ENCODE peak calls at places on chromosome 3, in seven cellular contexts. R is left lung, M is AG04450, B is suprapubic skin, C is IMR-90, Z is H9, F is lower lobe of right lung. H is an unnamed sample.

GRCh38 chr3:190309414-190309813 is 12.8 kb downstream of the CLDN1 start:
- DNase-seq in C (no peak), F (no peak), Z (no peak), B (no peak), R (no peak), M (no peak), H (no peak)

GRCh38 chr3:42533161-42533897 is 30.9 kb downstream of the VIPR1 start:
- DNase-seq in M (no peak), Z (no peak), B (no peak), R (no peak), C (no peak), F (no peak), H (no peak)

GRCh38 chr3:9037113-9037715 is 73.9 kb upstream of the RAD18 start:
- DNase-seq in Z (no peak), C (no peak), R (no peak), M (no peak), B (no peak), F (no peak), H (no peak)

GRCh38 chr3:120182613-120183524 is 88.6 kb upstream of the GSK3B start:
- DNase-seq in R (no peak), M (no peak), B (no peak), Z (no peak), F (no peak), C (peak; percentile 62), H (peak; percentile 77)

GRCh38 chr3:126679318-126679751 is 24.4 kb upstream of the TXNRD3 start:
- DNase-seq in C (peak; percentile 62), F (peak; percentile 89), Z (peak; percentile 91), B (peak; percentile 86), M (peak; percentile 37), R (peak; percentile 94), H (peak; percentile 54)

GRCh38 chr3:37974928-37975223 is 15.7 kb upstream of the VILL start:
- DNase-seq in Z (no peak), M (no peak), C (no peak), R (no peak), F (no peak), B (no peak), H (no peak)

GRCh38 chr3:31981206-31982181 is at the start of the genes OSBPL10 and ZNF860:
- DNase-seq in M (peak; percentile 81), C (peak; percentile 92), F (peak; percentile 89), R (peak; percentile 89), Z (peak; percentile 80), B (peak; percentile 91), H (peak; percentile 94)

GRCh38 chr3:39079530-39079929 is 27.7 kb downstream of the WDR48 start:
- DNase-seq in R (no peak), Z (no peak), B (no peak), M (no peak), F (no peak), C (no peak), H (no peak)

GRCh38 chr3:42653303-42653559 is 266 bp upstream of the ZBTB47 start:
- DNase-seq in Z (no peak), R (no peak), F (no peak), M (no peak), B (no peak), C (no peak), H (no peak)

GRCh38 chr3:127287840-127288239 is at the start of gene PRR20G:
- DNase-seq in M (no peak), Z (peak; percentile 53), C (no peak), B (no peak), R (peak; percentile 76), F (no peak), H (no peak)

GRCh38 chr3:98945006-98945626 is 43.6 kb upstream of the DCBLD2 start:
- DNase-seq in B (no peak), C (peak; percentile 33), F (no peak), M (no peak), Z (no peak), R (no peak), H (no peak)

GRCh38 chr3:40995271-40995670 is 204.0 kb upstream of the CTNNB1 start:
- DNase-seq in B (no peak), M (no peak), R (no peak), F (no peak), Z (no peak), C (no peak), H (no peak)

GRCh38 chr3:129942296-129942695 is 32.2 kb upstream of the TRH start:
- DNase-seq in B (no peak), R (no peak), M (peak; percentile 23), Z (peak; percentile 87), F (peak; percentile 59), C (peak; percentile 49), H (no peak)

GRCh38 chr3:188792788-188793187 is 379.0 kb upstream of the TPRG1 start:
- DNase-seq in M (no peak), F (peak; percentile 50), C (peak; percentile 27), Z (peak; percentile 33), R (no peak), B (no peak), H (no peak)

GRCh38 chr3:7410782-7411181 is 549.9 kb downstream of the GRM7 start:
- DNase-seq in M (no peak), B (no peak), C (no peak), R (no peak), Z (no peak), F (no peak), H (no peak)

GRCh38 chr3:194206375-194206774 is 70.4 kb downstream of the HES1 start:
- DNase-seq in C (peak; percentile 2), M (no peak), B (peak; percentile 76), R (peak; percentile 83), Z (no peak), F (peak; percentile 77), H (no peak)

GRCh38 chr3:142003291-142003690 is 126.8 kb downstream of the ATP1B3 start:
- DNase-seq in M (no peak), Z (no peak), F (no peak), C (no peak), R (no peak), B (no peak), H (no peak)
- H3K27ac ChIP-seq in M (no peak overlapping the region), Z (no peak overlapping the region), F (no peak overlapping the region), C (no peak overlapping the region), R (no peak overlapping the region), B (no peak overlapping the region), H (no peak overlapping the region)

GRCh38 chr3:6062226-6063187 is 798.4 kb upstream of the GRM7 start:
- DNase-seq in R (peak; percentile 16), F (no peak), B (no peak), C (no peak), M (no peak), Z (peak; percentile 37), H (no peak)
- H3K9me3 ChIP-seq in R (no peaks in the 10 kb centered on the region), F (no peaks in the 10 kb centered on the region), B (no peaks in the 10 kb centered on the region), C (peaks cover 7% of the 10 kb centered on the region), M (peaks cover 11% of the 10 kb centered on the region), Z (no peaks in the 10 kb centered on the region), H (no peaks in the 10 kb centered on the region)

DNA sequence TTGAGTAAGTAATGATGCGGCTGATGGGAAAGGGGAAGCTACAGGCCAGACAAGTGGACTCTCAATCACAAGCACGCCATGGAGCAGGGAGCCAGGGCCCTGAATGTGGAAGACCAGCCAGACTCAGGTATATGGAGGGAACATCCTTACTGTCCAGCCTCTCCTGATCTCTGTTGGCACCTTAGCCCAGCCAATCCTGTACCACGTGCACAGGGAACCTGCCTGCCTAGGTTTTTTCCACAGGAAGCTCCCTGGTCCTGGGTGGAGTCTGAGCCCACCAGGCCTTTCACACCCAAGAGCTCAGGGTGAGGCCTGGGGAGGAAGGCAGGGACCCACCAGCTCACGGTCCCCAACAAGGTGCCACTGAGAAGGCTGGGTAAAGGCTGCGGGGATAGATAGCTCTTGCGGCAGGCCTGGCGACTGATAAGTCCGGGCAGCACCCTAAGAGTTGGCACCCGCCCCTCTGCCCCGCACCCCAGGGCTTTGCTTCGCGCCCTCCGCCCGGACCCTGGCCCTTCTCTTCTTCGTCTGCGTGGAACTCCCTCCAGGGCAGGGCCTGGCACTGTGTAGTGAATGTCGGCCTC is 928 bp upstream of the APEH start:
- DNase-seq in F (no peak), M (no peak), Z (no peak), B (peak; percentile 74), R (no peak), C (no peak), H (no peak)
- TF ChIP-seq CTCF in F (no peak), M (no peak), Z (no peak), B (no peak), R (no peak), C (no peak), H (no peak)

GRCh38 chr3:45560270-45561020 is 34.1 kb upstream of the LIMD1 start:
- DNase-seq in C (peak; percentile 42), Z (no peak), M (no peak), R (no peak), B (peak; percentile 84), F (no peak), H (no peak)
- H3K27ac ChIP-seq in C (no peak overlapping the region), Z (no peak overlapping the region), M (peak overlapping the region; percentile 11), R (peak overlapping the region; percentile 56), B (peak overlapping the region; percentile 58), F (peak overlapping the region; percentile 77), H (no peak overlapping the region)

GRCh38 chr3:44659015-44659414 is 10.5 kb downstream of the ZNF35 start:
- DNase-seq in B (no peak), R (no peak), Z (no peak), F (no peak), C (no peak), M (no peak), H (no peak)

GRCh38 chr3:44661189-44661588 is 12.7 kb downstream of the ZNF35 start:
- DNase-seq in M (no peak), B (no peak), F (no peak), R (no peak), C (no peak), Z (no peak), H (no peak)

GRCh38 chr3:44665173-44665572 is 16.6 kb downstream of the ZNF35 start:
- DNase-seq in Z (no peak), F (no peak), C (no peak), B (no peak), M (no peak), R (no peak), H (no peak)

DNA sequence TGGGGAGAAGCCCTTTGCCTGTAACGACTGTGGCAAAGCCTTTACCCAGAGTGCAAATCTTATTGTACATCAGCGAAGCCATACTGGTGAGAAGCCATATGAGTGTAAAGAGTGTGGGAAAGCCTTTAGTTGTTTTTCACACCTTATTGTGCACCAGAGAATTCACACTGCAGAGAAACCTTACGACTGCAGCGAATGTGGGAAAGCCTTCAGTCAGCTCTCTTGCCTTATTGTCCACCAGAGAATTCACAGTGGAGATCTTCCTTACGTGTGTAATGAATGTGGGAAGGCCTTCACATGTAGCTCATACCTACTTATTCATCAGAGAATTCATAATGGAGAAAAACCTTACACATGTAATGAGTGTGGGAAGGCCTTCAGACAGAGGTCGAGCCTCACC is 10.9 kb downstream of the ZNF35 start:
- DNase-seq in F (no peak), B (no peak), M (no peak), C (no peak), Z (no peak), R (no peak), H (no peak)
- H3K9me3 ChIP-seq in F (peaks cover 57% of the 10 kb centered on the region), B (peaks cover 17% of the 10 kb centered on the region), M (peaks cover 30% of the 10 kb centered on the region), C (peaks cover 33% of the 10 kb centered on the region), Z (no peaks in the 10 kb centered on the region), R (peaks cover 50% of the 10 kb centered on the region), H (no peaks in the 10 kb centered on the region)

H was measured in RWPE2.